ENCODE peak calls at places on chromosomes 11 and 22, in eight cellular contexts. E is thoracic aorta; J is PC-9; V is colonic mucosa; B is neural progenitor cell; H is CD8-positive, alpha-beta memory T cell; N is GM23248; F is fibroblast of lung. A is an unnamed sample. For H3K9me3, the result is how much of the 10 kb centered on the place peaks cover.

GRCh38 chr11:763073-763463 is 14.2 kb downstream of the GATD1 start:
- DNase-seq in B (no peak), E (no peak), N (no peak), V (peak), H (no peak), F (no peak), J (no peak), A (no peak)

GRCh38 chr11:69167916-69168691 is 12.4 kb downstream of the SMIM38 start:
- DNase-seq in B (no peak), J (peak), F (no peak), E (no peak), N (peak), H (no peak), V (no peak), A (no peak)

GRCh38 chr22:49119551-49119952 is 708.1 kb downstream of the BRD1 start:
- DNase-seq in F (no peak), J (no peak), E (peak), H (no peak), B (peak), N (no peak), V (no peak), A (no peak)

GRCh38 chr11:109972181-109972715 is 120.9 kb upstream of the ZC3H12C start:
- DNase-seq in H (no peak), N (no peak), V (no peak), B (no peak), J (no peak), E (no peak), F (no peak), A (no peak)

GRCh38 chr11:15920856-15921629 is 435.3 kb downstream of the SOX6 start:
- DNase-seq in B (peak), V (no peak), H (no peak), E (no peak), N (no peak), F (peak), J (no peak), A (no peak)

GRCh38 chr11:49208006-49208721 is at the start of gene FOLH1:
- DNase-seq in J (no peak), F (no peak), H (no peak), N (peak), B (no peak), V (peak), E (no peak), A (no peak)

GRCh38 chr22:49769691-49770315 is 57.9 kb downstream of the BRD1 start:
- DNase-seq in F (no peak), E (no peak), V (no peak), J (no peak), N (no peak), H (no peak), B (no peak), A (no peak)

GRCh38 chr22:45604239-45604711 is 67.4 kb upstream of the ATXN10 start:
- DNase-seq in J (peak), B (no peak), V (no peak), H (no peak), E (no peak), N (peak), F (peak), A (no peak)

GRCh38 chr11:78290293-78291176 is 101.8 kb downstream of the USP35 start:
- DNase-seq in F (no peak), B (no peak), N (peak), H (no peak), V (no peak), E (no peak), J (peak), A (no peak)

GRCh38 chr11:101738494-101738893 is 154.7 kb upstream of the TRPC6 start:
- DNase-seq in N (no peak), F (no peak), B (no peak), J (no peak), V (no peak), H (no peak), E (no peak), A (no peak)

GRCh38 chr22:30408388-30409101 is 11.7 kb downstream of the SEC14L2 start:
- DNase-seq in B (no peak), E (no peak), H (no peak), J (peak), F (peak), V (no peak), N (peak), A (no peak)

GRCh38 chr11:41984023-41984422 is 524.6 kb upstream of the LRRC4C start:
- DNase-seq in F (no peak), B (no peak), V (no peak), N (no peak), H (no peak), J (no peak), E (no peak), A (no peak)
- H3K9me3 ChIP-seq in F (under half), B (under half), V (under half), N (under half), H (under half), J (under half), E (under half), A (under half)

GRCh38 chr11:35039076-35039475 is 99.9 kb upstream of the CD44 start:
- DNase-seq in J (no peak), B (no peak), N (peak), E (no peak), H (no peak), V (no peak), F (no peak), A (no peak)
- H3K4me3 ChIP-seq in J (no peak), B (no peak), N (no peak), E (no peak), H (no peak), V (no peak), F (no peak), A (no peak)

DNA sequence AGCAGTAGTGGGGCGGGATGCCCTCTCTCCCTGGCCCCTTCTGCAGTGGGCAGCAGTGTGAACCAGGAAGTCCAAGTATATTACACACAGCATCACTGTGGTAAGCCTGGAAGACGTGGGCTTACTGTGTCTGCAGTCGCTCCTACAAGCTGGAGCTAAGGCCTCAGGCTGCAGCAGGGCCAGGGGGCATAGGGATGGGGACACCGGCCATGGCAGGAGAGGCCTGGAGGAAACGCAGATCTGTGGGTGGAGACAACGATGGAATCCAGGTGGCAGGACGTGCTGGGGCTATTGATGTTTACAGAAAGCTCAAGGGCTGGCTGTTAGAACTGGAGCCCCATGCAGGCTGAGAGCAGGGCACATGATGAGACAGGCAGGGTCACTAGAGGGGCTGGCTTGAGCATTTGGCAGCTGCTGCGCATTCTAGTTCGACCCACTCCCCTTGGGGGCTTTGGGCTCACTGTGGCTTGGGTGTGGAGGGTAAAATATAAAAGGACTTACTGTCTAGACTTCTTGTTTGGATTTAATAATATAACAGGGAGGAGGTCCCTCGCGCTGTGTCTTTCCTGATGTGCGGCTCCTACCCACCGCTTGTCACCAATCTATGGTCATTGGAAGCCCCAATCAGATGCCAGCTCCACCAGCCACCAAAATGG is 539.5 kb downstream of the TBC1D22A start:
- DNase-seq in F (no peak), E (no peak), B (no peak), H (no peak), V (no peak), N (no peak), J (no peak), A (no peak)
- H3K9me3 ChIP-seq in F (under half), E (under half), B (under half), H (under half), V (under half), N (under half), J (under half), A (under half)

DNA sequence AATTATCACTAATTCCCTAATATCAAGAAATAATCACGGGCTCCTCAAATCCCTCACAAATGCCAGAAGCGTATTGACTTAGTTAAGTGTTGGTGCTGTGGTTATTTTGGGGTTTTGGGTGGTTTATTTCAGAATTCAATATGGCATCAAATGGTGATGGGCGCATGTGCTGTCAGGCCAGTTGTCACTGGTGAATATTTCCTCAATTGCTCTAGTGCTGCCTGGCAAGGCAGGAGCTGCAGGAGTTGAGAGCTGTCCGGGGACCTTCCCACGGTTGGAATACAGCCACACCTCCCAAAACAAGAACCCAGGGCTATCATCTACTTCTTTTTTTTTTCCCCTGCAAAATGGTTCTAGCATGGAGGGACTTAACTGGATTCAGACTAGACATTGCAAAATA is 10.3 kb downstream of the IGLL5 start:
- DNase-seq in H (no peak), N (no peak), J (no peak), B (no peak), V (no peak), E (no peak), F (no peak), A (no peak)
- H3K4me3 ChIP-seq in H (no peak), N (no peak), J (no peak), B (no peak), V (no peak), E (no peak), F (no peak), A (no peak)

DNA sequence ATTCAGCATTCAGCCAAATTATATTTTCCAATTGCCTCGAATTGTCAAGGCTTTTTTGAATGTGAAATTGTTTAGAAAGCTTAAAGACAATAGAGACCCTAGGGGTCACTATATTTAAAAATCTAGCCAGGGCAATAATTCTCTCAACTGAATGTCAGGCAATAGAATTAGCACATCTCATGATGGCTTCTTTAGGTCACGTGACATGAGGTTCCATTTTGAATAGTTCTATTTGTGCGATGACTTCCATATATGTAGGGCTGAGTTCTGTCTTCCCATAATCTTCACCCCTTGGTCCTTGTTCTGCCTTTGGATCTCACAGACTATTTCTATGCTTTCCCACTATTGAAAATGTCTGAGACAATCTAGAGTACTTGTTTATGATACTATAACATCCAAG is 527.7 kb upstream of the KIRREL3 start:
- DNase-seq in N (no peak), V (no peak), B (no peak), E (no peak), J (no peak), H (no peak), F (no peak), A (no peak)
- H3K9me3 ChIP-seq in N (under half), V (under half), B (under half), E (under half), J (under half), H (under half), F (under half), A (under half)

GRCh38 chr11:7577883-7578242 is 64.1 kb downstream of the PPFIBP2 start:
- DNase-seq in B (no peak), E (no peak), J (peak), N (peak), H (no peak), F (peak), V (peak), A (no peak)
- H3K4me3 ChIP-seq in B (no peak), E (peak), J (no peak), N (peak), H (no peak), F (peak), V (peak), A (no peak)

GRCh38 chr22:47672526-47672925 is 910.1 kb downstream of the TBC1D22A start:
- DNase-seq in H (no peak), E (no peak), F (no peak), B (no peak), V (no peak), N (no peak), J (no peak), A (no peak)

GRCh38 chr22:47678667-47679287 is 916.3 kb downstream of the TBC1D22A start:
- DNase-seq in E (no peak), V (no peak), H (no peak), B (peak), N (no peak), F (no peak), J (no peak), A (no peak)

GRCh38 chr22:47674600-47674999 is 912.1 kb downstream of the TBC1D22A start:
- DNase-seq in V (no peak), E (no peak), F (no peak), B (no peak), H (no peak), J (no peak), N (no peak), A (no peak)

GRCh38 chr22:47678048-47678447 is 915.6 kb downstream of the TBC1D22A start:
- DNase-seq in E (no peak), V (no peak), H (no peak), B (no peak), N (no peak), F (no peak), J (no peak), A (no peak)

DNA sequence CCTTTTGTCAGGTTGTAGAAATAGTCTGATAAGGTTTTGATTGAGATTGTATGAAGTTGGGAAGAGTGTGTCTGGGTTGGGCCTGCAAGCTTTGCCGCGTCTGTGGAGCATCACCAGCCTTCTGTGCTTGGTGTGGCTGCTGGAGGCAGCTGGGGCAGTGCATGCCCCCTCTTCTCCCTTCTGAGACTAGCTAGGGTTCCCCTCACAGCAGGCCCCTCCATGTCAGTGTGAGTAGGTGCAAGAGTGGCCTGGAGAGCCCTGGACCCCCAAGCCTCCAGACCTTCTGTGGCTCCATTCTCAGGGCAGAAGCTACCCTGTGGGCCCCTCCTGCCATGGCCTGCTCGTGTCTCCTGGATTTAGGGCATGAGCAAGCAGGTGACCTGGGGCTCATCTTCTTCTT is 914.2 kb downstream of the TBC1D22A start:
- DNase-seq in B (no peak), H (no peak), V (no peak), F (no peak), E (no peak), N (no peak), J (no peak), A (no peak)
- H3K9me3 ChIP-seq in B (under half), H (under half), V (under half), F (under half), E (under half), N (under half), J (under half), A (under half)

GRCh38 chr22:23752090-23752691 is 1.3 kb upstream of the ZNF70 start:
- DNase-seq in B (no peak), H (no peak), V (no peak), J (no peak), E (no peak), N (no peak), F (no peak), A (no peak)
- H3K4me3 ChIP-seq in B (peak), H (no peak), V (no peak), J (peak), E (peak), N (no peak), F (no peak), A (no peak)

GRCh38 chr22:47419239-47419638 is 656.8 kb downstream of the TBC1D22A start:
- DNase-seq in F (no peak), N (no peak), H (no peak), B (no peak), V (no peak), E (no peak), J (no peak), A (no peak)
- H3K9me3 ChIP-seq in F (under half), N (under half), H (under half), B (under half), V (under half), E (under half), J (under half), A (under half)

GRCh38 chr11:45665206-45665932 is at the start of gene CHST1:
- DNase-seq in H (no peak), E (no peak), N (peak), J (no peak), B (peak), V (peak), F (peak), A (no peak)

GRCh38 chr11:45666648-45667642 is 1.5 kb upstream of the CHST1 start:
- DNase-seq in B (no peak), V (no peak), E (no peak), F (no peak), J (no peak), H (no peak), N (no peak), A (no peak)

GRCh38 chr11:45667929-45668680 is 2.7 kb upstream of the CHST1 start:
- DNase-seq in J (no peak), B (no peak), F (no peak), N (no peak), H (no peak), E (no peak), V (no peak), A (no peak)

GRCh38 chr11:45664376-45665205 is 831 bp downstream of the CHST1 start:
- DNase-seq in J (no peak), F (no peak), H (no peak), V (no peak), B (peak), E (no peak), N (no peak), A (no peak)

GRCh38 chr11:45665933-45666647 is 668 bp upstream of the CHST1 start:
- DNase-seq in N (peak), F (no peak), V (no peak), B (no peak), J (no peak), E (peak), H (no peak), A (no peak)
- H3K4me3 ChIP-seq in N (no peak), F (no peak), V (peak), B (peak), J (no peak), E (peak), H (no peak), A (no peak)